ENCODE peak calls at places on chromosome 3, in four cellular contexts. X, Z, F and O are unnamed samples. For H3K9me3, the result is how much of the 10 kb centered on the place peaks cover.

GRCh38 chr3:147113293-147114045 is 292.9 kb downstream of the ZIC4 start:
- DNase-seq in Z (peak), X (no peak), F (no peak), O (no peak)

GRCh38 chr3:90092994-90093393 is 985.6 kb downstream of the EPHA3 start:
- DNase-seq in X (no peak), Z (peak), F (no peak), O (no peak)

GRCh38 chr3:58623961-58624360 is 42.6 kb downstream of the FAM3D start:
- DNase-seq in X (no peak), F (no peak), Z (no peak), O (no peak)

GRCh38 chr3:163071684-163072083 is 1575.1 kb downstream of the OTOL1 start:
- DNase-seq in X (peak), Z (peak), F (no peak), O (no peak)

GRCh38 chr3:159263750-159264561 is 462.1 kb downstream of the MFSD1 start:
- DNase-seq in Z (peak), X (peak), F (no peak), O (peak)

GRCh38 chr3:45507820-45508317 is 86.7 kb upstream of the LIMD1 start:
- DNase-seq in F (no peak), Z (peak), X (no peak), O (peak)

GRCh38 chr3:52451237-52452083 is 2.4 kb downstream of the TNNC1 start:
- DNase-seq in Z (no peak), F (no peak), X (no peak), O (no peak)

GRCh38 chr3:78268087-78268486 is 1228.2 kb downstream of the ROBO2 start:
- DNase-seq in Z (no peak), F (no peak), X (no peak), O (no peak)

GRCh38 chr3:69080233-69080644 is at the start of gene UBA3:
- DNase-seq in Z (peak), F (peak), X (peak), O (peak)

DNA sequence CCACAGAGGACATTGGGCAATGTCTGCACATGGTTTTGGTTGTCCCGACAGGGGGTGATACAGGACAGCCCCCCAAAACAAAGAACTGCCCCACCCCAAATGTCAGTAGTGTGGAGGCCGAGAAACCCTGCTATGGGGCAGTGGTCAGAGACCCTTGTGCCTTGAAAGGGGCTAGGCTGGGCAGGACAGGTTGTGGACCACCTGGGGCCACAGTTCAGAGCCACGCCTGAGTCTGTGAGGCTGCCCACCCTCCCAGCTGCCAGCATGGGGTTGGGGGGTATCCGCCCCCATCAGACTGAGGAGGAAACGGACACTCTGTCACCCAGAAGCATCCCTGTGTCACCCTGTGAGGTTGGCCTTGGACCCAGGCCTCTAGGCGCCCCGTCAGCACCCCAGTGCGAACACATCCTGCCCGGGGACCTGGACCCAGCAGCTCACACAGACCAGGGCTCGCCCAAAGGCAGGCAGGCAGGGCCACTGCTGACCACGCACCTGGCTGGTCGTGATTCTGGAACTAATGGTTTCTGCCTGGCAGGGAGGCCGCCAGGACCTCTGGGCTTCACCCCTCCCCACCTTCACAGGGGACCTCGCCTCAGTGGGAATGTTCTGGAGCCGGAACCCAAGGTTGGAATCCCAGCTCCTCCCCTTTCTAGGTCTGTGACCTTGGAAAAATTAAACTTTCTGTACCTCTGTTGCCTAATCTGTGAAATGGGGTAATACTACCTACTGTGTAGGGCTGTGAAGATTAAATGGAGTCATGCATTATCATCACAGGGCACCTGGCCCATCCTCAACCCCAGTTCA is 1.4 kb downstream of the SLC41A3 start:
- DNase-seq in X (no peak), F (no peak), Z (no peak), O (no peak)
- H3K4me3 ChIP-seq in X (no peak), F (no peak), Z (peak), O (peak)

GRCh38 chr3:49878686-49879085 is 9.0 kb upstream of the CAMKV start:
- DNase-seq in X (no peak), Z (no peak), F (no peak), O (no peak)

GRCh38 chr3:49882182-49882581 is 12.5 kb upstream of the CAMKV start:
- DNase-seq in F (no peak), X (no peak), Z (no peak), O (no peak)

GRCh38 chr3:49879721-49880120 is 10.0 kb upstream of the CAMKV start:
- DNase-seq in F (no peak), Z (no peak), X (no peak), O (no peak)

GRCh38 chr3:49883992-49884391 is 14.3 kb upstream of the CAMKV start:
- DNase-seq in X (no peak), F (no peak), Z (no peak), O (no peak)

GRCh38 chr3:49880581-49881328 is 11.0 kb upstream of the CAMKV start:
- DNase-seq in F (no peak), Z (no peak), X (no peak), O (peak)
- H3K27ac ChIP-seq in F (no peak), Z (no peak), X (no peak), O (peak)

GRCh38 chr3:1613962-1614361 is 484.7 kb upstream of the CNTN4 start:
- DNase-seq in Z (no peak), F (no peak), X (no peak), O (no peak)

GRCh38 chr3:1611824-1612223 is 486.8 kb upstream of the CNTN4 start:
- DNase-seq in X (no peak), F (no peak), Z (no peak), O (no peak)

DNA sequence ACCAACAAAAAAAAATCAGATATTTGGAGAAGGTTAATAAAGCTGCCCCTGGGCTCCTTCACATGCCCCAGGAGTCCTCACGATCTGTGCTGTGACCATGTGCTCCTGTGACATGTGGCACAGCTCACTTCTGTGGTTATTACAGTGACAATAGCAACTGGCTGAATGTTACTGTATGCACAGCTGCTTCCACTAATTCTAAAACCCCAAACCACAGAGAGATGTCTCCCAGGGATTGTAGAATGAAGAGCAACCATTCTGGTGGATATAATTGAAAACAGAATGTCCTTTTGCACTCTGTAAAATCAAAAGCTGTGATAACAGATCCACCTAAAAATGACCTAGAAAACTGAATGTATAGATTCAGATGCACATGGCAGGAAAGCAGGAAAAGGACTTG is 489.2 kb upstream of the CNTN4 start:
- DNase-seq in F (no peak), X (no peak), Z (peak), O (no peak)
- H3K9me3 ChIP-seq in F (under half), X (under half), Z (under half), O (under half)

GRCh38 chr3:106913966-106914365 is 463.3 kb upstream of the CCDC54 start:
- DNase-seq in Z (no peak), F (no peak), X (no peak), O (no peak)
- H3K4me3 ChIP-seq in Z (no peak), F (no peak), X (no peak), O (no peak)

GRCh38 chr3:10992946-10993728 is 589 bp downstream of the SLC6A1 start:
- DNase-seq in Z (no peak), F (no peak), X (no peak), O (no peak)
- H3K27ac ChIP-seq in Z (no peak), F (no peak), X (no peak), O (no peak)

GRCh38 chr3:7062714-7063113 is 201.8 kb downstream of the GRM7 start:
- DNase-seq in Z (no peak), X (no peak), F (no peak), O (no peak)
- H3K9me3 ChIP-seq in Z (under half), X (under half), F (under half), O (under half)

GRCh38 chr3:141413387-141414140 is 45.3 kb downstream of the ZBTB38 start:
- DNase-seq in F (no peak), X (no peak), Z (peak), O (no peak)
- H3K4me3 ChIP-seq in F (no peak), X (no peak), Z (no peak), O (no peak)